ENCODE peak calls at places on chromosomes 7 and 10, in five cellular contexts. W is endothelial cell of umbilical vein, E is Panc1, D is GM12891, Z is transverse colon. S is an unnamed sample.
A peak's percentile ranks its signal among the peaks of the same experiment; 100 is the strongest.

GRCh38 chr7:134186022-134186421 is 58.9 kb downstream of the LRGUK start:
- DNase-seq in W (no peak), Z (no peak), D (no peak), E (no peak), S (no peak)

GRCh38 chr7:2515424-2516193 is 4.0 kb upstream of the LFNG start:
- DNase-seq in W (no peak), D (no peak), E (no peak), Z (no peak), S (no peak)

GRCh38 chr10:7192831-7193348 is 217.9 kb downstream of the SFMBT2 start:
- DNase-seq in W (no peak), Z (no peak), E (no peak), D (no peak), S (no peak)

GRCh38 chr10:12644380-12645144 is 295.2 kb downstream of the CAMK1D start:
- DNase-seq in Z (no peak), E (no peak), W (no peak), D (no peak), S (no peak)

GRCh38 chr10:6400331-6400730 is 179.7 kb downstream of the PRKCQ start:
- DNase-seq in D (no peak), Z (no peak), E (no peak), W (no peak), S (no peak)

GRCh38 chr7:23298885-23299769 is at the start of gene MALSU1:
- DNase-seq in D (peak; percentile 90), W (peak; percentile 98), Z (peak; percentile 98), E (peak; percentile 94), S (peak; percentile 89)

GRCh38 chr10:30828680-30829079 is 199.1 kb upstream of the LYZL2 start:
- DNase-seq in Z (no peak), E (no peak), W (no peak), D (no peak), S (no peak)

GRCh38 chr7:149209518-149210269 is 14.3 kb downstream of the ZNF282 start:
- DNase-seq in D (peak; percentile 58), Z (peak; percentile 45), E (peak; percentile 38), W (peak; percentile 59), S (no peak)

GRCh38 chr10:90041585-90041984 is 340.2 kb downstream of the KIF20B start:
- DNase-seq in Z (no peak), W (no peak), E (no peak), D (no peak), S (no peak)

GRCh38 chr7:140625908-140626868 is 14.4 kb downstream of the DENND2A start:
- DNase-seq in E (no peak), W (peak; percentile 60), Z (peak; percentile 74), D (no peak), S (peak; percentile 5)

GRCh38 chr10:99528256-99528866 is 4.4 kb upstream of the NKX2-3 start:
- DNase-seq in D (no peak), Z (no peak), W (no peak), E (no peak), S (no peak)
- TF ChIP-seq POLR2AphosphoS5 in D (no peak), Z (no peak), W (no peak), E (no peak), S (no peak)

DNA sequence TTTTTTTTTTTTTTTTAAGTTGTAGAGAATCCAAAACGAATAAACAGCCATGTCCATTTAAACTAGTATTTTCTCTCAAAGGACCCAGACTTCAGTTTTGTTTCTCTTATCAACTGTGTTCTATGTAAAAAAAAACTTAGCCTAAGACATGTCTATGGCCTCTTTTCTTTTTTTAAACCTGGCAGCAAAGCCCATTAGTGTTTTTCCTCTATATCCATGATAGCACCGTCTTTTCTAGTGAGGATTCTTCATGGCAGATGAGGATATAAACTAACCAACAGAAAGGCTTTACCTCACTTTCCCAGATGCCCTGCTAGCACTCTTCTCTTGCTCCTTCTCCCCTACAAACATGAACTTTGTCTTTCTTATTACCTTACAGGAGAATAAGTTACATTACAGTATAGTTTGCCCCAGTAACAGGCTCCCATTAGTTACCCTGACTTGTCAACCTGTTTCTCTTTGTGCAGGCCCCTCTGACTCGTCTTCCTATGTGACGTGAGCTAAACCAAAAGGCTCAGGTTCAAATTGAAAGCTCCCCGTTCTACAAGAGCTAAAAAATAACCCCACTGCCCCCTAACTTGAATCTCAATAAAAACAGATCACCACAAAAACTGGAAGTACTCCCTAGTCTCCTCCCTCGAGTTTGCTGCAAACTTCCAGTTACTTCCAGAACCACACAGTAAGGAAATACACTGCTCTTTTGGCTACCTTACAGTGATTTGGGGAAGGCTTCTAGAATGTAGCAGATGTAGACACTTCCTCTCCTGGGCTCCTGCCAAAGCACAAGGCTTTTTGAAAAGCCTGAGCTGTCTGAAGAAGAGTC is 20.1 kb downstream of the P4HA1 start:
- DNase-seq in W (peak; percentile 81), Z (peak; percentile 41), D (no peak), E (no peak), S (no peak)
- TF ChIP-seq POLR2AphosphoS5 in W (no peak), Z (no peak), D (no peak), E (no peak), S (no peak)

DNA sequence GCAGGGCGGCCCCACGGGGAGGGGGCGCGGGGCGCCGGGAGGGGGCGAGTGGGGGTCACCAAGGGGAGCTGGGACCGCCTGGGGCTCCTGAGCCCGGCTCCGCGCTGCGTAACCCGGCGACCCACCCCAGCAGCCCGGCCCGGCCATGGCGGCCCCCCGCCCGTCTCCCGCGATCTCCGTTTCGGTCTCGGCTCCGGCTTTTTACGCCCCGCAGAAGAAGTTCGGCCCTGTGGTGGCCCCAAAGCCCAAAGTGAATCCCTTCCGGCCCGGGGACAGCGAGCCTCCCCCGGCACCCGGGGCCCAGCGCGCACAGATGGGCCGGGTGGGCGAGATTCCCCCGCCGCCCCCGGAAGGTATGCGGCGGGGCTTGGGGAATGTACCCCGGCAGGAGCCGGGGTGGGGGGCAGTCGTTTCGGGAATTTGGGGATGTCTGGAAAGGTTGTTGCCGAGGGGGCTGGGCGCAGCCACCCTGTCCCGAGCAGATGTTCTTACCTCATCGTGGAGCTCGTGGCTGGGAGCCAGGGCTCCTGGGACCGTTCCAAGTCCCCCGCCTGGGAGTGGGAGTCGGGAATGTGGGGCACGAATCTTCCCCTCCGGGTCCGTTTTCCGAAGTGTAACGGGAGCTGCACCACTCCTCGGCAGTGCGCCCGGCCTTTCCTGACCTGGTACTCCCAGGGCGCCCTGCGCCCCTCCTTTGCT is 431 bp downstream of the ZYX start:
- DNase-seq in W (peak; percentile 68), Z (peak; percentile 69), E (no peak), D (peak; percentile 61), S (no peak)
- TF ChIP-seq POLR2AphosphoS5 in W (peak; percentile 43), Z (peak; percentile 57), E (no peak), D (no peak), S (peak; percentile 19)

GRCh38 chr7:116779921-116780320 is 82.5 kb upstream of the CAPZA2 start:
- DNase-seq in W (no peak), D (no peak), Z (no peak), E (no peak), S (no peak)

GRCh38 chr7:116782177-116782711 is 80.1 kb upstream of the CAPZA2 start:
- DNase-seq in E (no peak), W (no peak), D (no peak), Z (no peak), S (peak; percentile 100)

GRCh38 chr7:116781584-116781983 is 80.8 kb upstream of the CAPZA2 start:
- DNase-seq in E (no peak), D (no peak), Z (no peak), W (no peak), S (no peak)

GRCh38 chr7:116780521-116780920 is 81.9 kb upstream of the CAPZA2 start:
- DNase-seq in E (no peak), D (no peak), W (no peak), Z (no peak), S (no peak)

DNA sequence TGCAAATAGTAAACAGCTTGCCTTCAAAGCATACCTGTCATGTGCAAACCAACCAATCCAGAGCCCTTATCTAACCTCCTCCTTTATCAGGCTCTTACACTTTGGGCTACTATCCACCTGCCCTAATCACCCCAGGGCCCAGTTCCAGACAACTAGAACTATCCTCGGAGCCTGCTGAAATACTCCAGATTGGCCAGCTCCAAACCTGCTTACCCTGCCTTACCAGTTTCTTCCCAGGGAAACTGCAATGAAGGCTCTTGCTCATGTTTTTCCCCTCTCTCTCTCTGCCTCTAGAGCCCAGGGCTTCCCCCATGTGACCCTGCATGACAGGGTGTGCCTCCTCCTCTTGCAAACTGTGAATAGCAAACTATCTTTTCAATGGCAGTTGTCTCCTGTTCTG is 81.4 kb upstream of the CAPZA2 start:
- DNase-seq in E (no peak), W (no peak), Z (peak; percentile 60), D (no peak), S (no peak)
- TF ChIP-seq POLR2AphosphoS5 in E (no peak), W (no peak), Z (no peak), D (no peak), S (no peak)

DNA sequence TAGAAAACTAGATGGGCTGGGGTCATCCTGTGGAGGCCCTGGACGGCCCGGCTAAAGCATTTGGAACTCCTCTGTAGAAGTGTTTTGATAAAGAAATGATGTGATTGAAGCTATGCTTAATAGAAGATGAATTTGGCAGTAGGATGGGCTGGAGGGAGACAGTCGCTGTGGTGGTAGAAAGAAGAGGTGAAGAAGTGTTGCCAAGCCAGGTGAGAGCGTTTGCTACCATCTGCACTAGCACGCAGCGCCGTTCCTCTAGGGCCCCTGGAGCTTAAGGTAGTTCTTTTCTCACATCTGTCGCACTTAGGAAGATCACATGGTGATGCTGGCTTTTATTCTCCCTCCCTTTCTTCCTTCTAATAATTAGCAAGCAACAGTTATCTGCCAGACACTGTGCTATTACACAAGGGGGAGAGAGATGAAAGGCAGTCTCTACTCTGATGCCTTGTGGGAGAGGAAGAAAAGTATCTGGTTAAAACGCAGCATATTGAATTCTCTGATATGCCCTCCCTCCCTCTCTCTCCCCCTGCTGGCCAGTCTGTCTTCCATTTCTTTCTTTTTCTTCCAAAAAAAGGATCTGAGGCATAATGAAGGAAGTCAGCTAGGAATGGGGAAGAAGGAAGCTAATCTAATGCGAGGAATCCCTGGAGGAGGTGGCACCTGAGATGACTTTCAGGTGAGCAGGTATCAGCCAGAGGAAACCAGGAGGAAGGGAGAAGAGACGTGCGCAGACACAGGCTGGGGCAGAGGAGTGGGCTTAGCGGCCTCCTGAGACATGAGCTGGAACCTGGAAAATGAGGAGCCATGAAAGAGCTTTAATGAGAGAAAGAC is 162.3 kb upstream of the KLF14 start:
- DNase-seq in E (peak; percentile 72), W (no peak), Z (no peak), D (no peak), S (no peak)
- TF ChIP-seq POLR2AphosphoS5 in E (no peak), W (no peak), Z (no peak), D (no peak), S (no peak)

GRCh38 chr10:63629363-63630084 is 108.3 kb downstream of the REEP3 start:
- DNase-seq in Z (peak; percentile 96), E (peak; percentile 97), W (peak; percentile 98), D (peak; percentile 32), S (no peak)

GRCh38 chr10:63631971-63632370 is 110.8 kb downstream of the REEP3 start:
- DNase-seq in Z (no peak), W (no peak), D (no peak), E (no peak), S (no peak)

GRCh38 chr10:63628526-63629362 is 107.5 kb downstream of the REEP3 start:
- DNase-seq in D (no peak), W (peak; percentile 91), E (peak; percentile 18), Z (peak; percentile 68), S (no peak)

GRCh38 chr10:63630085-63630927 is 109.1 kb downstream of the REEP3 start:
- DNase-seq in E (peak; percentile 53), D (peak; percentile 63), Z (peak; percentile 91), W (peak; percentile 80), S (no peak)

GRCh38 chr10:63630928-63631685 is 109.9 kb downstream of the REEP3 start:
- DNase-seq in D (no peak), W (no peak), E (no peak), Z (no peak), S (no peak)
- TF ChIP-seq POLR2AphosphoS5 in D (no peak), W (no peak), E (no peak), Z (no peak), S (no peak)

GRCh38 chr7:100632951-100633717 is 8.2 kb downstream of the TFR2 start:
- DNase-seq in W (no peak), Z (peak; percentile 72), E (no peak), D (no peak), S (no peak)
- TF ChIP-seq POLR2AphosphoS5 in W (no peak), Z (no peak), E (no peak), D (no peak), S (no peak)